ENCODE peak calls at places on chromosomes 2 and 18, in eight cellular contexts. X is colonic mucosa, M is HCT116, H is GM06990, V is uterus, R is keratinocyte, K is A549, G is left lung. S is an unnamed sample.

GRCh38 chr2:119263656-119264055 is 40.0 kb downstream of the STEAP3 start:
- DNase-seq in V (no peak), H (no peak), M (no peak), K (no peak), G (peak; percentile 60), R (no peak), X (no peak), S (no peak)

GRCh38 chr2:241088791-241089732 is 13.0 kb downstream of the MTERF4 start:
- DNase-seq in V (peak; percentile 6), X (no peak), G (no peak), H (no peak), M (no peak), K (no peak), R (no peak), S (no peak)

GRCh38 chr2:229586746-229587705 is 127.3 kb downstream of the DNER start:
- DNase-seq in R (peak; percentile 92), G (peak; percentile 70), X (peak; percentile 72), V (peak; percentile 87), H (no peak), K (peak; percentile 77), M (peak; percentile 76), S (peak; percentile 91)

GRCh38 chr2:98528349-98528748 is 80.0 kb downstream of the COA5 start:
- DNase-seq in V (no peak), K (no peak), G (no peak), R (no peak), X (no peak), H (no peak), M (no peak), S (no peak)

GRCh38 chr2:6927186-6927585 is 10.0 kb downstream of the RNF144A start:
- DNase-seq in M (no peak), G (no peak), H (no peak), V (no peak), R (no peak), X (no peak), K (no peak), S (no peak)

GRCh38 chr2:240962371-240963064 is 35.9 kb upstream of the SNED1 start:
- DNase-seq in R (no peak), V (peak; percentile 86), M (no peak), K (no peak), H (no peak), G (peak; percentile 80), X (peak; percentile 57), S (peak; percentile 34)

GRCh38 chr2:104413890-104414289 is 440.0 kb upstream of the POU3F3 start:
- DNase-seq in M (no peak), X (no peak), V (no peak), H (no peak), K (no peak), R (no peak), G (no peak), S (no peak)

GRCh38 chr18:28086530-28087172 is 90.3 kb downstream of the CDH2 start:
- DNase-seq in R (no peak), M (no peak), V (no peak), X (no peak), K (no peak), H (no peak), G (no peak), S (peak; percentile 75)

GRCh38 chr2:140593159-140593558 is 1537.7 kb downstream of the LRP1B start:
- DNase-seq in K (no peak), M (no peak), V (no peak), G (no peak), H (no peak), X (no peak), R (no peak), S (no peak)

GRCh38 chr18:5746844-5747243 is 148.5 kb downstream of the TMEM200C start:
- DNase-seq in K (no peak), M (no peak), R (no peak), H (no peak), G (no peak), X (no peak), V (no peak), S (no peak)

GRCh38 chr2:173998386-173998785 is 33.2 kb upstream of the SP3 start:
- DNase-seq in M (no peak), G (no peak), K (no peak), V (no peak), H (no peak), R (no peak), X (no peak), S (no peak)

GRCh38 chr2:46878886-46879285 is 36.7 kb downstream of the MCFD2 start:
- DNase-seq in H (no peak), X (no peak), M (no peak), G (no peak), V (no peak), K (peak; percentile 20), R (no peak), S (peak; percentile 57)

GRCh38 chr2:169331461-169331860 is 30.9 kb downstream of the LRP2 start:
- DNase-seq in R (no peak), H (no peak), X (no peak), G (no peak), K (no peak), V (no peak), M (no peak), S (no peak)

GRCh38 chr2:46296840-46297545 is at the start of gene EPAS1:
- DNase-seq in R (no peak), V (peak; percentile 90), G (peak; percentile 97), H (peak; percentile 83), M (no peak), K (peak; percentile 89), X (peak; percentile 97), S (peak; percentile 97)

GRCh38 chr2:235592430-235592829 is 98.6 kb downstream of the AGAP1 start:
- DNase-seq in X (no peak), G (no peak), K (no peak), V (no peak), R (no peak), H (no peak), M (no peak), S (no peak)

DNA sequence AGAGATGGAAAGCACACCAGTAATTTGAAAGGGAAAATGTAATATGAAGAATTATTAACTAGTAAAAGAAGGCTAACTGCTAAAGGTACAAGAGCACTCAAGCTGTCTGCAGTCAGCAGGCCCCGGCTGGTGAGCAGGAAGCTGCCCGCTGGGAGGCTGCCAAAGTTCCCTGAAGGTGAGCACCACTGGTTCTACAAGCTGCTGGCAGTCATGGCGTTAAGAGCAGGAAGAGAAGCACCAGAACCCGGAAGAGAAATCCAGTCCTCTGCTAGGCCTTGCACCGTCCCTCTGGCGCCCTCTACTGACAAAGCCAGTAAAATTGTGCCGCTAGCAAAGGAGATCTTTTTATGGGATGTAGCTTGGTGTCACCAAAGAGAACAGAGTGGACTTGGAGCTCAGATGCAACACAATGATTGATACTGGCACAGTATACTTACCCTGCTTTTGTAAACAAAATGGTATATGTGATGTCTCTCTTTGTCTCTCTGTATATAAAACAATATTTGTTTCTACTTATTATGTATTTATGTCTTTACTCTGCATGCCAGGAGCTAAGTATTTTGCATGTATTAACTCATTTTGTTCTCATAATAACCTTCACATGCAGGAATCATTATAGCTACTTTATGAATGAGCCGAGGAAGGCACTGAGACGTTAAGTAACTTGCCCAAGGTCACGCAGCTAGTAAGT is 28.1 kb upstream of the CASP8 start:
- DNase-seq in V (peak; percentile 71), K (peak; percentile 96), X (peak; percentile 98), R (peak; percentile 88), G (peak; percentile 95), H (peak; percentile 79), M (peak; percentile 92), S (peak; percentile 96)
- H3K4me3 ChIP-seq in V (no peak overlapping the region), K (peak overlapping the region; percentile 62), X (no peak overlapping the region), R (no peak overlapping the region), G (no peak overlapping the region), H (peak overlapping the region; percentile 11), M (peak overlapping the region; percentile 74), S (no peak overlapping the region)

GRCh38 chr18:31436825-31437224 is 10.7 kb upstream of the DSG3 start:
- DNase-seq in X (no peak), G (no peak), M (no peak), R (no peak), V (no peak), H (no peak), K (peak; percentile 12), S (no peak)
- TF ChIP-seq CTCF in X (no peak), G (no peak), M (no peak), R (no peak), V (no peak), H (no peak), K (no peak), S (no peak)

DNA sequence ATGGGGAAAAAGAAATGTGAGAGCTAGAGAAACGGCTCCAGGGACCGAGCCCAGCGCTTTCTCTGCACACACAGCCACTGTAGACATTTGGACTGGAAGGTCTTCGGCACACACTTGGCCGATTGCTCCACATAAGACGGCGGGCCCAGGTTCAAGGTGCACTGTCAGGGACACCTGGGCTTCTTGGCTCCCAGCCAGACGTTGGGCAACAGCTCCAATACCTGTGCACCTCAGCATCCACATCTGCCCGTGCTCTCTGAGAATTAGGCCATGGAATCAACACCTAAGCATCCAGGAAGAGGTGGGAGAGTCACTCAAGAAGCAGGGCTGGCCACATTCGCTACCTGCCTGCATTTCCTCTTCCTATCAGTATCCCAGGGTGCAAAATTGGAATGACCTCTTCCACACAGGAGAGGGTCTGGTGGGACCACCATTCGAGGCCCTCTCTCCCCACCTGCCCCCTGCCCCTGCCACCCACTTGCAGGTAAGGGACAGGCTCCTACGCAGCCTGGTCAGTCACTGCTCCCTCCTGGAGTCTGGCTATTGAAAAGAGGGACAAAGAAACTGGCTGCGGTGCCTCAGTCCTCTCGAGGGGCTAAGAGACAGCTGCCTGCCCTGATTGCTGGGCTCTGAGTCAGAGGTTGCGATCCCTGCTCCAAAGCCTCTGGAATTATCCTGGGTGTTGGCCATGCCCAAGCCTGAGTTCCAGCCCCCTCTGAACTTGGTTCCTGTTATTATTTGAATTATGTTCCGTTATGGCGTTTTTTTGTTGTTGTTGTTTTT is 40.1 kb upstream of the TAF1B start:
- DNase-seq in X (peak; percentile 90), K (no peak), R (no peak), G (peak; percentile 34), H (no peak), V (no peak), M (no peak), S (no peak)
- H3K4me3 ChIP-seq in X (no peak overlapping the region), K (no peak overlapping the region), R (no peak overlapping the region), G (no peak overlapping the region), H (no peak overlapping the region), V (no peak overlapping the region), M (no peak overlapping the region), S (no peak overlapping the region)

DNA sequence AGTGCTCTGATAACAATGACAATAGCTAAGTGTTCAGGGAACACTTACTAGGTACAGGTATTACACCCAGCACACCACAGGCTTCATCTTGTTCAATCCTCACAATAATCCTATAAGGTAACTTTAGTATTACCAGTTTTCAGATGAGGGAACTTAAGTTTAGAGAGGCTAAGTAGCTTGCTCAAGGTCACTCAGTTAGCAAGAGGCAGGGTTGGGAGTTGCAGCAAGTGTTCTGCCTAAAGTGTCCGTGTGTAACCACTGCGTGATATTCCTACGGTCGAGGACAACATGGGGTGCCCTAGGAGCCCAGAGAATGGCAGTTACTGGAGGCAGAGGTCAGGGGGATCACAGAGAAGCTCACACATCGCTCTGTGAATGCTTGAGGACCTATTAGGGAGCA is 30.2 kb upstream of the EGR4 start:
- DNase-seq in M (no peak), K (no peak), V (no peak), R (no peak), G (no peak), X (no peak), H (no peak), S (no peak)
- TF ChIP-seq CTCF in M (no peak), K (no peak), V (no peak), R (no peak), G (no peak), X (no peak), H (no peak), S (no peak)

DNA sequence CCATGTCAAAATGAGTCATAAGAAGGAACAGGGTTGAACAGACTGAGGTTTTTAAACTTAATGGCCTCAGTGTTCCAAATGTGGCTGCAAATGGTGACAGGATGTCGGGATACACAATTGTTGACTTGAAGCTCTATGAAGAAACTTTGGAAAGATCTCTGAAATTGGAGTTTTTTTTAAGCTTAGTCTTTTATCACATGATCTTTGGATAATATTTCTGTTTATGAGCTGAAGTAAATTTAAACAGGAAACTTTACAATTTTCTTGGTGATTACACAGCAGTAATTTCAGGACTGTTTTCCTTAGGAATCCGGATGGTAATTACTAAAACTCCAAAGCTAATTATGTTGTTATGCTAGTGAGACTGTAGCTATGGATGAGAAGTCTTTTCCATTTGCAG is 199.1 kb upstream of the NRXN1 start:
- DNase-seq in H (no peak), V (no peak), M (no peak), K (no peak), G (no peak), X (no peak), R (no peak), S (no peak)
- H3K4me3 ChIP-seq in H (no peak overlapping the region), V (no peak overlapping the region), M (no peak overlapping the region), K (no peak overlapping the region), G (no peak overlapping the region), X (no peak overlapping the region), R (no peak overlapping the region), S (no peak overlapping the region)